ENCODE peak calls at places on chromosomes 5 and 9, in four cellular contexts. E is Calu3; J is CD8-positive, alpha-beta memory T cell; L is sigmoid colon. B is an unnamed sample.

GRCh38 chr5:68251804-68252648 is 36.5 kb downstream of the PIK3R1 start:
- DNase-seq in E (no peak), J (no peak), L (peak), B (no peak)

GRCh38 chr9:112558476-112558875 is 71.8 kb downstream of the KIAA1958 start:
- DNase-seq in E (no peak), J (no peak), L (no peak), B (no peak)

GRCh38 chr5:142432961-142433360 is 108.1 kb upstream of the SPRY4 start:
- DNase-seq in E (peak), J (peak), L (no peak), B (peak)

GRCh38 chr9:27303219-27303618 is 6.3 kb upstream of the EQTN start:
- DNase-seq in E (peak), J (no peak), L (no peak), B (peak)

GRCh38 chr5:73902327-73903051 is 276.5 kb downstream of the ARHGEF28 start:
- DNase-seq in E (peak), J (peak), L (no peak), B (peak)

GRCh38 chr9:97502222-97502983 is 937 bp downstream of the TMOD1 start:
- DNase-seq in E (peak), J (no peak), L (no peak), B (peak)

GRCh38 chr9:132672413-132672690 is 2.1 kb downstream of the GTF3C4 start:
- DNase-seq in E (peak), J (no peak), L (no peak), B (no peak)

GRCh38 chr9:135489188-135489918 is 9.8 kb downstream of the PPP1R26 start:
- DNase-seq in E (no peak), J (no peak), L (peak), B (no peak)

GRCh38 chr9:115170674-115171073 is 52.7 kb upstream of the TNC start:
- DNase-seq in E (no peak), J (no peak), L (no peak), B (peak)